ENCODE peak calls at places on chromosome 12, in ten cellular contexts. One of them, this sample, is unnamed.

GRCh38 chr12:114547636-114548035 is 136.3 kb downstream of the TBX3 start:
- DNase-seq in psoas muscle: no peak
- DNase-seq in hepatocyte: no peak
- DNase-seq in neural crest cell: no peak
- DNase-seq in breast epithelium: no peak
- DNase-seq in A549: no peak
- DNase-seq in hypothalamus: no peak
- DNase-seq in AG09309: no peak
- DNase-seq in NCI-H1092 treated with DMSO at 0.1 percent for 48 hours: no peak
- DNase-seq in stromal cell of bone marrow: no peak
- DNase-seq in this sample: no peak

GRCh38 chr12:49019435-49020317 is 1.1 kb upstream of the PRKAG1 start:
- DNase-seq in psoas muscle: peak
- DNase-seq in hepatocyte: peak
- DNase-seq in neural crest cell: no peak
- DNase-seq in breast epithelium: no peak
- DNase-seq in A549: peak
- DNase-seq in hypothalamus: no peak
- DNase-seq in AG09309: no peak
- DNase-seq in NCI-H1092 treated with DMSO at 0.1 percent for 48 hours: no peak
- DNase-seq in stromal cell of bone marrow: no peak
- DNase-seq in this sample: no peak

GRCh38 chr12:21001778-21002177 is 129.2 kb upstream of the SLCO1B1 start:
- DNase-seq in psoas muscle: no peak
- DNase-seq in hepatocyte: no peak
- DNase-seq in neural crest cell: no peak
- DNase-seq in breast epithelium: no peak
- DNase-seq in A549: no peak
- DNase-seq in hypothalamus: no peak
- DNase-seq in AG09309: no peak
- DNase-seq in NCI-H1092 treated with DMSO at 0.1 percent for 48 hours: no peak
- DNase-seq in stromal cell of bone marrow: no peak
- DNase-seq in this sample: no peak

GRCh38 chr12:55057466-55057865 is 37.7 kb downstream of the NEUROD4 start:
- DNase-seq in psoas muscle: no peak
- DNase-seq in hepatocyte: no peak
- DNase-seq in neural crest cell: no peak
- DNase-seq in breast epithelium: no peak
- DNase-seq in A549: no peak
- DNase-seq in hypothalamus: no peak
- DNase-seq in AG09309: no peak
- DNase-seq in NCI-H1092 treated with DMSO at 0.1 percent for 48 hours: peak
- DNase-seq in stromal cell of bone marrow: no peak
- DNase-seq in this sample: no peak

GRCh38 chr12:107223816-107224215 is 130.5 kb upstream of the CRY1 start:
- DNase-seq in psoas muscle: no peak
- DNase-seq in hepatocyte: no peak
- DNase-seq in neural crest cell: no peak
- DNase-seq in breast epithelium: no peak
- DNase-seq in A549: peak
- DNase-seq in hypothalamus: no peak
- DNase-seq in AG09309: peak
- DNase-seq in NCI-H1092 treated with DMSO at 0.1 percent for 48 hours: no peak
- DNase-seq in stromal cell of bone marrow: no peak
- DNase-seq in this sample: no peak

GRCh38 chr12:52183544-52183910 is 8.3 kb downstream of the KRT80 start:
- DNase-seq in psoas muscle: no peak
- DNase-seq in hepatocyte: no peak
- DNase-seq in neural crest cell: no peak
- DNase-seq in breast epithelium: peak
- DNase-seq in A549: no peak
- DNase-seq in hypothalamus: no peak
- DNase-seq in AG09309: no peak
- DNase-seq in NCI-H1092 treated with DMSO at 0.1 percent for 48 hours: no peak
- DNase-seq in stromal cell of bone marrow: no peak
- DNase-seq in this sample: no peak

GRCh38 chr12:18570543-18570942 is 167.3 kb downstream of the PLCZ1 start:
- DNase-seq in psoas muscle: no peak
- DNase-seq in hepatocyte: no peak
- DNase-seq in neural crest cell: no peak
- DNase-seq in breast epithelium: no peak
- DNase-seq in A549: no peak
- DNase-seq in hypothalamus: no peak
- DNase-seq in AG09309: no peak
- DNase-seq in NCI-H1092 treated with DMSO at 0.1 percent for 48 hours: no peak
- DNase-seq in stromal cell of bone marrow: no peak
- DNase-seq in this sample: no peak

GRCh38 chr12:74382994-74383393 is 154.6 kb upstream of the ATXN7L3B start:
- DNase-seq in psoas muscle: no peak
- DNase-seq in hepatocyte: no peak
- DNase-seq in neural crest cell: no peak
- DNase-seq in breast epithelium: no peak
- DNase-seq in A549: no peak
- DNase-seq in hypothalamus: no peak
- DNase-seq in AG09309: no peak
- DNase-seq in NCI-H1092 treated with DMSO at 0.1 percent for 48 hours: no peak
- DNase-seq in stromal cell of bone marrow: no peak
- DNase-seq in this sample: no peak

GRCh38 chr12:81465191-81465590 is 294.0 kb downstream of the PPFIA2 start:
- DNase-seq in psoas muscle: no peak
- DNase-seq in hepatocyte: no peak
- DNase-seq in neural crest cell: no peak
- DNase-seq in breast epithelium: no peak
- DNase-seq in A549: no peak
- DNase-seq in hypothalamus: no peak
- DNase-seq in AG09309: no peak
- DNase-seq in NCI-H1092 treated with DMSO at 0.1 percent for 48 hours: no peak
- DNase-seq in stromal cell of bone marrow: no peak
- DNase-seq in this sample: no peak

GRCh38 chr12:52010152-52010622 is 3.4 kb downstream of the TAMALIN start:
- DNase-seq in psoas muscle: peak
- DNase-seq in hepatocyte: peak
- DNase-seq in neural crest cell: peak
- DNase-seq in breast epithelium: peak
- DNase-seq in A549: no peak
- DNase-seq in hypothalamus: peak
- DNase-seq in AG09309: no peak
- DNase-seq in NCI-H1092 treated with DMSO at 0.1 percent for 48 hours: no peak
- DNase-seq in stromal cell of bone marrow: peak
- DNase-seq in this sample: no peak

GRCh38 chr12:23084236-23084995 is 459.4 kb downstream of the ETNK1 start:
- DNase-seq in psoas muscle: no peak
- DNase-seq in hepatocyte: peak
- DNase-seq in neural crest cell: no peak
- DNase-seq in breast epithelium: no peak
- DNase-seq in A549: peak
- DNase-seq in hypothalamus: no peak
- DNase-seq in AG09309: no peak
- DNase-seq in NCI-H1092 treated with DMSO at 0.1 percent for 48 hours: peak
- DNase-seq in stromal cell of bone marrow: peak
- DNase-seq in this sample: no peak

GRCh38 chr12:131559517-131560516 is 151.1 kb upstream of the SFSWAP start:
- DNase-seq in psoas muscle: no peak
- DNase-seq in hepatocyte: no peak
- DNase-seq in neural crest cell: no peak
- DNase-seq in breast epithelium: no peak
- DNase-seq in A549: peak
- DNase-seq in hypothalamus: no peak
- DNase-seq in AG09309: no peak
- DNase-seq in NCI-H1092 treated with DMSO at 0.1 percent for 48 hours: no peak
- DNase-seq in stromal cell of bone marrow: no peak
- DNase-seq in this sample: no peak